ENCODE peak calls at places on chromosomes 7 and 10, in four cellular contexts. One of them, this sample, is unnamed. For H3K4me1, the result is how much of the 10 kb centered on the place peaks cover.

GRCh38 chr7:151485006-151485732 is 34.5 kb downstream of the RHEB start:
- DNase-seq in neural progenitor cell: no peak
- DNase-seq in PC-3: peak
- DNase-seq in GM23248: peak
- DNase-seq in this sample: peak

GRCh38 chr7:41984888-41985287 is 252.1 kb downstream of the GLI3 start:
- DNase-seq in PC-3: peak
- DNase-seq in neural progenitor cell: no peak
- DNase-seq in GM23248: peak
- DNase-seq in this sample: no peak

GRCh38 chr10:58023341-58024073 is 244.2 kb downstream of the IPMK start:
- DNase-seq in neural progenitor cell: no peak
- DNase-seq in PC-3: peak
- DNase-seq in GM23248: peak
- DNase-seq in this sample: no peak

GRCh38 chr7:23468721-23469149 is 1.6 kb downstream of the IGF2BP3 start:
- DNase-seq in GM23248: no peak
- DNase-seq in PC-3: no peak
- DNase-seq in neural progenitor cell: peak
- DNase-seq in this sample: no peak

GRCh38 chr7:22296265-22296566 is 60.7 kb downstream of the RAPGEF5 start:
- DNase-seq in neural progenitor cell: no peak
- DNase-seq in PC-3: no peak
- DNase-seq in GM23248: no peak
- DNase-seq in this sample: no peak

GRCh38 chr10:84341538-84341856 is 13.1 kb downstream of the CCSER2 start:
- DNase-seq in PC-3: no peak
- DNase-seq in GM23248: no peak
- DNase-seq in neural progenitor cell: no peak
- DNase-seq in this sample: no peak

GRCh38 chr10:94440096-94440495 is 37.8 kb downstream of the TBC1D12 start:
- DNase-seq in PC-3: no peak
- DNase-seq in neural progenitor cell: no peak
- DNase-seq in GM23248: no peak
- DNase-seq in this sample: no peak

GRCh38 chr7:35716038-35716803 is 21.3 kb upstream of the HERPUD2 start:
- DNase-seq in neural progenitor cell: no peak
- DNase-seq in GM23248: peak
- DNase-seq in PC-3: no peak
- DNase-seq in this sample: no peak

GRCh38 chr7:55073051-55073511 is 54.3 kb downstream of the EGFR start:
- DNase-seq in PC-3: peak
- DNase-seq in neural progenitor cell: no peak
- DNase-seq in GM23248: peak
- DNase-seq in this sample: no peak

GRCh38 chr10:24843256-24843655 is 109.2 kb downstream of the PRTFDC1 start:
- DNase-seq in neural progenitor cell: no peak
- DNase-seq in GM23248: no peak
- DNase-seq in PC-3: no peak
- DNase-seq in this sample: no peak

GRCh38 chr7:90738249-90738648 is 142.1 kb downstream of the CDK14 start:
- DNase-seq in neural progenitor cell: no peak
- DNase-seq in PC-3: no peak
- DNase-seq in GM23248: no peak
- DNase-seq in this sample: no peak

GRCh38 chr7:23272275-23272674 is 25.7 kb downstream of the GPNMB start:
- DNase-seq in neural progenitor cell: no peak
- DNase-seq in PC-3: no peak
- DNase-seq in GM23248: no peak
- DNase-seq in this sample: no peak

GRCh38 chr10:122102867-122103525 is 114.0 kb downstream of the TACC2 start:
- DNase-seq in GM23248: peak
- DNase-seq in neural progenitor cell: no peak
- DNase-seq in PC-3: no peak
- DNase-seq in this sample: no peak

GRCh38 chr7:78296689-78297371 is 498.3 kb downstream of the PHTF2 start:
- DNase-seq in neural progenitor cell: no peak
- DNase-seq in PC-3: peak
- DNase-seq in GM23248: no peak
- DNase-seq in this sample: no peak

GRCh38 chr10:102114861-102115618 is 5.1 kb downstream of the LDB1 start:
- DNase-seq in neural progenitor cell: peak
- DNase-seq in GM23248: peak
- DNase-seq in PC-3: peak
- DNase-seq in this sample: peak

GRCh38 chr7:25951414-25952276 is 200.4 kb upstream of the NFE2L3 start:
- DNase-seq in PC-3: no peak
- DNase-seq in neural progenitor cell: peak
- DNase-seq in GM23248: peak
- DNase-seq in this sample: peak

GRCh38 chr7:116840256-116840655 is 22.1 kb upstream of the CAPZA2 start:
- DNase-seq in GM23248: no peak
- DNase-seq in PC-3: no peak
- DNase-seq in neural progenitor cell: no peak
- DNase-seq in this sample: no peak

GRCh38 chr10:87694011-87694794 is 34.5 kb downstream of the PAPSS2 start:
- DNase-seq in GM23248: no peak
- DNase-seq in PC-3: peak
- DNase-seq in neural progenitor cell: no peak
- DNase-seq in this sample: no peak

GRCh38 chr7:123979876-123980275 is 53.0 kb downstream of the TMEM229A start:
- DNase-seq in PC-3: peak
- DNase-seq in GM23248: no peak
- DNase-seq in neural progenitor cell: no peak
- DNase-seq in this sample: no peak

GRCh38 chr7:27101188-27101905 is 1.1 kb downstream of the HOXA2 start:
- DNase-seq in GM23248: no peak
- DNase-seq in neural progenitor cell: peak
- DNase-seq in PC-3: no peak
- DNase-seq in this sample: no peak

GRCh38 chr10:127735723-127736221 is 1.2 kb upstream of the FOXI2 start:
- DNase-seq in neural progenitor cell: peak
- DNase-seq in GM23248: no peak
- DNase-seq in PC-3: no peak
- DNase-seq in this sample: no peak

GRCh38 chr7:107069457-107069856 is 25.0 kb downstream of the PRKAR2B start:
- DNase-seq in neural progenitor cell: no peak
- DNase-seq in PC-3: no peak
- DNase-seq in GM23248: no peak
- DNase-seq in this sample: no peak

GRCh38 chr10:73413108-73413527 is 740 bp downstream of the ANXA7 start:
- DNase-seq in GM23248: peak
- DNase-seq in neural progenitor cell: peak
- DNase-seq in PC-3: peak
- DNase-seq in this sample: no peak

GRCh38 chr7:96303105-96303685 is 18.7 kb downstream of the SLC25A13 start:
- DNase-seq in GM23248: peak
- DNase-seq in neural progenitor cell: no peak
- DNase-seq in PC-3: peak
- DNase-seq in this sample: no peak

GRCh38 chr10:126663880-126664279 is 6.6 kb downstream of the C10orf90 start:
- DNase-seq in GM23248: peak
- DNase-seq in neural progenitor cell: no peak
- DNase-seq in PC-3: peak
- DNase-seq in this sample: no peak

GRCh38 chr7:193538-194256 is 1.3 kb downstream of the FAM20C start:
- DNase-seq in PC-3: no peak
- DNase-seq in neural progenitor cell: peak
- DNase-seq in GM23248: peak
- DNase-seq in this sample: no peak

GRCh38 chr7:192701-193536 is 548 bp downstream of the FAM20C start:
- DNase-seq in GM23248: peak
- DNase-seq in neural progenitor cell: peak
- DNase-seq in PC-3: no peak
- DNase-seq in this sample: no peak

GRCh38 chr7:195830-196128 is 3.4 kb downstream of the FAM20C start:
- DNase-seq in GM23248: no peak
- DNase-seq in PC-3: no peak
- DNase-seq in neural progenitor cell: no peak
- DNase-seq in this sample: no peak

GRCh38 chr7:194996-195829 is 2.8 kb downstream of the FAM20C start:
- DNase-seq in PC-3: no peak
- DNase-seq in GM23248: peak
- DNase-seq in neural progenitor cell: no peak
- DNase-seq in this sample: no peak

GRCh38 chr7:194257-194995 is 2.1 kb downstream of the FAM20C start:
- DNase-seq in GM23248: peak
- DNase-seq in PC-3: no peak
- DNase-seq in neural progenitor cell: no peak
- DNase-seq in this sample: peak
- H3K4me3 ChIP-seq in GM23248: peak
- H3K4me3 ChIP-seq in PC-3: peak
- H3K4me3 ChIP-seq in neural progenitor cell: peak
- H3K4me3 ChIP-seq in this sample: peak

GRCh38 chr7:64101126-64101942 is 56.1 kb downstream of the ZNF727 start:
- DNase-seq in PC-3: no peak
- DNase-seq in GM23248: no peak
- DNase-seq in neural progenitor cell: no peak
- DNase-seq in this sample: peak

GRCh38 chr7:64102656-64103400 is 57.6 kb downstream of the ZNF727 start:
- DNase-seq in PC-3: no peak
- DNase-seq in neural progenitor cell: no peak
- DNase-seq in GM23248: no peak
- DNase-seq in this sample: no peak

GRCh38 chr7:64099656-64100531 is 54.7 kb downstream of the ZNF727 start:
- DNase-seq in PC-3: no peak
- DNase-seq in neural progenitor cell: no peak
- DNase-seq in GM23248: no peak
- DNase-seq in this sample: no peak

GRCh38 chr7:64101943-64102655 is 56.9 kb downstream of the ZNF727 start:
- DNase-seq in GM23248: no peak
- DNase-seq in PC-3: no peak
- DNase-seq in neural progenitor cell: no peak
- DNase-seq in this sample: peak
- H3K4me1 ChIP-seq in GM23248: under half
- H3K4me1 ChIP-seq in PC-3: under half
- H3K4me1 ChIP-seq in neural progenitor cell: under half
- H3K4me1 ChIP-seq in this sample: under half

DNA sequence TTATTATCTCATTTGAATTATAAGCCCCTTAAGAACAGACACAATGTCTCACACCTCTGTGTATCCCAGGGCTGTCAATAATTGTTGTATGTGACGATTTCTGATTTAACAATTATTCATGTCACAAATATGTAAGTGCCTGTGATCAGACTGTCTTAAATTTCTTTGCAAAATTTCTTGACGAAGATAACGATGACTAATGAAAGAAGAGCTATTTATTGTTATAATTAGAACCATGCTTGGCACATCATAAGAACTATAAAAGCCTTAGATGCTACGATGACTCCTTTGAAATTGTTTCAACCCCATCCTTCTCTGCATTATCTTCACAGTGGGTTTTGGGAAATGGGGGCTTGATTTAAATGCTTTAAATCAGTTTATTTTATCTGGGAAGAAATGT is 209.7 kb upstream of the YAE1 start:
- DNase-seq in PC-3: no peak
- DNase-seq in neural progenitor cell: no peak
- DNase-seq in GM23248: peak
- DNase-seq in this sample: no peak
- H3K27ac ChIP-seq in PC-3: no peak
- H3K27ac ChIP-seq in neural progenitor cell: no peak
- H3K27ac ChIP-seq in GM23248: no peak
- H3K27ac ChIP-seq in this sample: no peak

GRCh38 chr7:157498690-157499089 is 161.9 kb downstream of the DNAJB6 start:
- DNase-seq in neural progenitor cell: no peak
- DNase-seq in PC-3: no peak
- DNase-seq in GM23248: no peak
- DNase-seq in this sample: no peak

GRCh38 chr7:157499121-157499834 is 162.5 kb downstream of the DNAJB6 start:
- DNase-seq in GM23248: no peak
- DNase-seq in PC-3: no peak
- DNase-seq in neural progenitor cell: no peak
- DNase-seq in this sample: no peak

GRCh38 chr7:157499835-157500153 is 163.0 kb downstream of the DNAJB6 start:
- DNase-seq in PC-3: no peak
- DNase-seq in neural progenitor cell: no peak
- DNase-seq in GM23248: no peak
- DNase-seq in this sample: peak

GRCh38 chr7:157501576-157501975 is 164.8 kb downstream of the DNAJB6 start:
- DNase-seq in neural progenitor cell: no peak
- DNase-seq in PC-3: no peak
- DNase-seq in GM23248: no peak
- DNase-seq in this sample: peak

GRCh38 chr7:157500171-157500960 is 163.6 kb downstream of the DNAJB6 start:
- DNase-seq in neural progenitor cell: no peak
- DNase-seq in GM23248: no peak
- DNase-seq in PC-3: no peak
- DNase-seq in this sample: no peak
- H3K4me3 ChIP-seq in neural progenitor cell: no peak
- H3K4me3 ChIP-seq in GM23248: no peak
- H3K4me3 ChIP-seq in PC-3: no peak
- H3K4me3 ChIP-seq in this sample: no peak

DNA sequence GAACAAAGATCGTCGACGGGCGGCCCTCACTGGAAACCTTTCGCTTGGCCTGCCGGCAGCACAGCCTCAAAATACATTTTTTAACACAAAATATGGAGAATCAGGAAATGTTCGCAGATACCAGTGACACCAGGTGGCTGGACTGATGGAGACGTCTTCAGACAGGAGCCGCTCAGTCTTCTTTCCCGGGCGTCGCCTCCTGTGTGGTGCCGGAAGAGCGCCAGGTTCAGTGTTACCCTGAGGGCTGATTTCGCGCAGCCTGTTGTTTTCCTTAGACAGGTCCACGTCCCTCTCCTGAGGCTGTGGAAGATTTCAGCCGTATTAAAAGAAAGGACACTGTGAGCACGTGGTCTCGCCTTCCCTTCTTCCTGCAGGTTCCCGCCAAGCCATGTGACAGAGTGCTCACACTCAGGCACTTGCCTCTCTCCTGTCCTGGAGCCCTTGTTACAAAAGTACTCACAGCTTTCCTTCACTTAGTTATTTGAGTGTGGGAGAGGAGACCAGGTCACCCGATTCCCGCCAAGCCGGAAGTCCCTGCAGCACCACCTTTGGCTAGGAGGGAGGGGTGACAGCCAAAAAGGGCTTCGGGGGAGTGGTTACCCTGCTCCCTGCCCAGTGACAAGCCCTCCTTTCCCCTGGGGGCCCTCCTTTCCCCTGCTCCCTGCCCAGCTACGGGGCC is 21.7 kb upstream of the PWWP2B start:
- DNase-seq in GM23248: no peak
- DNase-seq in neural progenitor cell: no peak
- DNase-seq in PC-3: no peak
- DNase-seq in this sample: peak
- H3K4me1 ChIP-seq in GM23248: under half
- H3K4me1 ChIP-seq in neural progenitor cell: under half
- H3K4me1 ChIP-seq in PC-3: under half
- H3K4me1 ChIP-seq in this sample: under half

GRCh38 chr7:101155303-101155702 is 1.0 kb downstream of the AP1S1 start:
- DNase-seq in PC-3: no peak
- DNase-seq in GM23248: no peak
- DNase-seq in neural progenitor cell: no peak
- DNase-seq in this sample: no peak
- H3K27ac ChIP-seq in PC-3: peak
- H3K27ac ChIP-seq in GM23248: no peak
- H3K27ac ChIP-seq in neural progenitor cell: no peak
- H3K27ac ChIP-seq in this sample: no peak

This sample was measured in aorta.